ENCODE peak calls at places on chromosomes 5 and 9, in eight cellular contexts. H is Peyer's patch, N is transverse colon, F is GM20000, S is HepG2, R is H9, O is esophagus muscularis mucosa, P is IMR-90. B is an unnamed sample.

GRCh38 chr9:133489253-133490190 is 10.6 kb upstream of the SLC2A6 start:
- DNase-seq in R (no peak), O (no peak), N (no peak), S (no peak), F (no peak), P (peak), H (no peak), B (no peak)

GRCh38 chr9:78325343-78325742 is 28.4 kb downstream of the PSAT1 start:
- DNase-seq in F (no peak), H (peak), R (no peak), S (no peak), P (peak), N (peak), O (peak), B (no peak)

GRCh38 chr5:174744896-174745295 is 20.5 kb downstream of the MSX2 start:
- DNase-seq in H (no peak), R (no peak), P (no peak), O (no peak), F (no peak), S (no peak), N (no peak), B (no peak)

GRCh38 chr9:36834736-36835135 is 199.3 kb downstream of the PAX5 start:
- DNase-seq in P (no peak), R (no peak), N (no peak), H (peak), S (no peak), F (no peak), O (no peak), B (no peak)

GRCh38 chr5:125399885-125400284 is 653.4 kb upstream of the ZNF608 start:
- DNase-seq in N (no peak), P (no peak), O (no peak), H (no peak), R (no peak), F (no peak), S (no peak), B (no peak)

GRCh38 chr5:73104326-73104725 is 16.0 kb upstream of the TMEM171 start:
- DNase-seq in N (no peak), R (no peak), P (no peak), S (no peak), F (no peak), H (no peak), O (no peak), B (no peak)

GRCh38 chr5:33824516-33825195 is 67.1 kb downstream of the ADAMTS12 start:
- DNase-seq in H (peak), S (no peak), F (peak), N (peak), R (no peak), P (peak), O (no peak), B (no peak)

GRCh38 chr5:136033848-136034247 is 5.1 kb downstream of the TGFBI start:
- DNase-seq in S (no peak), R (no peak), H (no peak), N (no peak), P (no peak), F (no peak), O (no peak), B (no peak)

GRCh38 chr9:96015876-96016686 is 140.6 kb downstream of the ERCC6L2 start:
- DNase-seq in R (no peak), N (no peak), H (no peak), O (no peak), F (peak), P (peak), S (no peak), B (no peak)

GRCh38 chr9:94872921-94873511 is 146.5 kb downstream of the AOPEP start:
- DNase-seq in O (no peak), N (no peak), F (no peak), S (no peak), P (no peak), R (no peak), H (no peak), B (no peak)

GRCh38 chr5:131637694-131638093 is 2.7 kb upstream of the RAPGEF6 start:
- DNase-seq in P (no peak), F (no peak), R (no peak), O (no peak), N (no peak), S (no peak), H (no peak), B (no peak)

GRCh38 chr5:138789771-138790242 is 36.6 kb downstream of the CTNNA1 start:
- DNase-seq in P (peak), H (no peak), O (no peak), R (no peak), F (peak), N (no peak), S (peak), B (no peak)

GRCh38 chr9:137974746-137975526 is 97.4 kb downstream of the CACNA1B start:
- DNase-seq in P (no peak), S (no peak), F (no peak), H (peak), O (no peak), N (no peak), R (no peak), B (peak)

GRCh38 chr9:14400658-14400995 is 86.7 kb upstream of the NFIB start:
- DNase-seq in P (peak), F (no peak), N (peak), S (peak), R (peak), O (no peak), H (no peak), B (no peak)

GRCh38 chr5:121550989-121551388 is 300.7 kb upstream of the FTMT start:
- DNase-seq in H (no peak), N (no peak), R (no peak), P (no peak), S (no peak), O (no peak), F (no peak), B (no peak)

GRCh38 chr5:26023361-26023760 is 1015.0 kb downstream of the CDH9 start:
- DNase-seq in F (no peak), S (no peak), O (no peak), P (no peak), N (no peak), R (no peak), H (no peak), B (no peak)

GRCh38 chr9:92725726-92726125 is 38.9 kb downstream of the BICD2 start:
- DNase-seq in P (no peak), S (no peak), F (no peak), N (no peak), R (no peak), H (no peak), O (no peak), B (no peak)

GRCh38 chr5:77231470-77232138 is 21.1 kb downstream of the PDE8B start:
- DNase-seq in H (no peak), F (no peak), O (no peak), S (no peak), N (no peak), P (no peak), R (no peak), B (no peak)

GRCh38 chr9:116073826-116074225 is 79.8 kb upstream of the PAPPA start:
- DNase-seq in O (no peak), H (no peak), F (no peak), N (no peak), P (peak), S (no peak), R (no peak), B (no peak)

GRCh38 chr9:100856238-100856637 is 172.3 kb upstream of the PLPPR1 start:
- DNase-seq in R (no peak), F (no peak), P (no peak), N (no peak), O (no peak), H (no peak), S (no peak), B (no peak)

GRCh38 chr9:69028754-69029153 is 6.8 kb upstream of the FXN start:
- DNase-seq in O (no peak), S (no peak), F (no peak), P (no peak), R (no peak), H (no peak), N (no peak), B (no peak)

GRCh38 chr5:16834029-16834428 is 102.1 kb downstream of the MYO10 start:
- DNase-seq in F (no peak), O (no peak), R (no peak), S (no peak), P (no peak), H (no peak), N (no peak), B (no peak)

GRCh38 chr5:73464016-73464745 is 15.6 kb upstream of the FOXD1 start:
- DNase-seq in R (no peak), O (peak), P (peak), H (no peak), F (no peak), S (no peak), N (no peak), B (no peak)

GRCh38 chr5:105735704-105736103 is 1935.0 kb downstream of the EFNA5 start:
- DNase-seq in N (no peak), S (no peak), O (no peak), P (peak), H (no peak), F (no peak), R (no peak), B (no peak)

GRCh38 chr9:136092741-136093140 is 2.3 kb downstream of the NACC2 start:
- DNase-seq in H (no peak), O (no peak), R (no peak), F (no peak), N (no peak), S (no peak), P (no peak), B (no peak)

GRCh38 chr9:129624947-129625346 is 1.0 kb upstream of the NTMT1 start:
- DNase-seq in H (no peak), O (no peak), N (no peak), S (peak), R (no peak), F (peak), P (peak), B (no peak)

GRCh38 chr5:173627860-173628392 is 11.5 kb upstream of the BOD1 start:
- DNase-seq in R (peak), F (no peak), S (no peak), P (no peak), H (no peak), O (no peak), N (no peak), B (no peak)

GRCh38 chr5:2917524-2917923 is 166.0 kb upstream of the IRX2 start:
- DNase-seq in S (no peak), R (no peak), H (no peak), F (no peak), N (no peak), O (no peak), P (no peak), B (no peak)

GRCh38 chr5:178115835-178116405 is 2.6 kb downstream of the N4BP3 start:
- DNase-seq in F (no peak), O (no peak), N (no peak), R (peak), H (no peak), P (no peak), S (no peak), B (no peak)

GRCh38 chr5:88092358-88092757 is 176.3 kb downstream of the TMEM161B start:
- DNase-seq in H (no peak), F (no peak), O (no peak), R (peak), N (no peak), P (no peak), S (no peak), B (no peak)

GRCh38 chr9:98231770-98232478 is 23.5 kb downstream of the TBC1D2 start:
- DNase-seq in P (peak), S (no peak), N (no peak), R (no peak), O (no peak), F (no peak), H (no peak), B (no peak)

GRCh38 chr5:60960591-60960990 is 15.6 kb downstream of the NDUFAF2 start:
- DNase-seq in P (peak), R (no peak), O (no peak), H (no peak), F (no peak), N (no peak), S (no peak), B (no peak)

GRCh38 chr9:133861103-133861502 is 123.0 kb upstream of the SARDH start:
- DNase-seq in O (no peak), F (no peak), S (no peak), P (no peak), N (no peak), R (no peak), H (no peak), B (no peak)

GRCh38 chr5:31845351-31845750 is 206.4 kb downstream of the PDZD2 start:
- DNase-seq in R (no peak), S (no peak), F (no peak), N (no peak), P (no peak), H (no peak), O (no peak), B (no peak)

GRCh38 chr9:123361086-123361730 is 5.2 kb downstream of the CRB2 start:
- DNase-seq in R (no peak), P (no peak), O (no peak), N (peak), S (no peak), H (no peak), F (no peak), B (no peak)

GRCh38 chr9:35518212-35518917 is 28.5 kb downstream of the RUSC2 start:
- DNase-seq in N (no peak), R (peak), S (peak), P (peak), O (no peak), F (no peak), H (no peak), B (no peak)

GRCh38 chr5:76401801-76402250 is 1.3 kb upstream of the IQGAP2 start:
- DNase-seq in O (no peak), F (peak), P (no peak), N (peak), S (no peak), R (no peak), H (peak), B (peak)

GRCh38 chr9:33748633-33749304 is 46.6 kb upstream of the PRSS3 start:
- DNase-seq in S (no peak), P (no peak), F (no peak), H (peak), O (no peak), N (no peak), R (no peak), B (no peak)

GRCh38 chr5:462051-462481 is 19.1 kb downstream of the EXOC3 start:
- DNase-seq in F (no peak), O (no peak), N (peak), H (peak), R (peak), P (no peak), S (no peak), B (peak)

DNA sequence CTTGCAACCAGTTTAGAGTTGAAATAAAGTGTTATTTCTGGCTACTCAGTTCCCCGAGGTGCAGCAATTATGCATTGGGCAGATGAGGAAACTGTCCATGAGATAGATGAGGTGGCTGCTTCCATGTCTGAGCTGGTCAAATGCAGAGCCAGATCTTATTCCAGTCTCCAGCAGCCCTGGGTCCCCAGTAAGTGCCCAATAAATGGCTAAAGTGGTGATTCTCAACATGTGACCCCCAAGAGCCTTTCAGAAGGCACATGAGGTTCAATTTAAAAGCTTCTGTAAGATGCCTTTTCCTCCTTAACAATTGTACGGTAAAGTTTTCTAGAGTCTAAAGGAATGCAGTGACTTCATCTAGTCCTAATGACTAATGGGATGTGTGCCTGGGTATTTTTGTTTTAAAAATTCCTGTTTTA is 17.5 kb downstream of the ATOX1 start:
- DNase-seq in F (no peak), R (no peak), P (peak), N (no peak), H (no peak), O (no peak), S (no peak), B (no peak)
- TF ChIP-seq CTCF in F (no peak), R (peak), P (no peak), N (no peak), H (no peak), O (no peak), S (no peak), B (no peak)

GRCh38 chr9:127789179-127789578 is 3.3 kb downstream of the CDK9 start:
- DNase-seq in S (no peak), F (no peak), N (no peak), H (no peak), P (no peak), R (no peak), O (no peak), B (no peak)
- TF ChIP-seq CTCF in S (no peak), F (no peak), N (no peak), H (no peak), P (no peak), R (no peak), O (no peak), B (no peak)

GRCh38 chr9:125455132-125455531 is 193.5 kb downstream of the GAPVD1 start:
- DNase-seq in O (no peak), R (no peak), S (no peak), N (no peak), H (no peak), P (no peak), F (no peak), B (no peak)
- TF ChIP-seq CTCF in O (no peak), R (no peak), S (no peak), N (no peak), H (no peak), P (no peak), F (no peak), B (no peak)

DNA sequence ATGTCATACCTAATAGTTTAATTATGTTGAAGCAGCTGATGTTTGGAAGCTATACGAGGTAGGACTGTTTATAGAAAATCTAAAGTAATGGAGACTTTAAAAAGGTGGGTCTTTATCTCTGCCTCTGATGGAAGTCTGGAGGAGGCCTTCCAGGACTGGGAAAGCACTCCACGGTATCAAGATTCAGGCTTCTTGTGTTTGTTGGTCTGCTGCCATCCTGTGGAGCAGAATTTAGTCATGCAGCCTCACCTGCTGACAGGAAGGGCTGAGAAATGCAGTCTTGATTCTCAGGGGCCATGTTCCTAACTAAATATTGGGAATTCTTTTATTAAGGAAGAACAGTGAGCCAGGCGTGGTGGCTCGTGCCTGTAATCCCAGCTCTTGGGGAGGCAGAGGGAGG is 15.9 kb downstream of the SPDL1 start:
- DNase-seq in O (no peak), R (no peak), S (no peak), P (peak), H (no peak), F (no peak), N (no peak), B (no peak)
- TF ChIP-seq CTCF in O (no peak), R (no peak), S (no peak), P (no peak), H (no peak), F (no peak), N (no peak), B (no peak)

GRCh38 chr5:35202319-35203111 is 27.8 kb downstream of the PRLR start:
- DNase-seq in H (peak), F (peak), S (peak), N (peak), O (no peak), P (peak), R (peak), B (no peak)
- TF ChIP-seq CTCF in H (peak), F (peak), S (peak), N (peak), O (no peak), P (peak), R (peak), B (no peak)

DNA sequence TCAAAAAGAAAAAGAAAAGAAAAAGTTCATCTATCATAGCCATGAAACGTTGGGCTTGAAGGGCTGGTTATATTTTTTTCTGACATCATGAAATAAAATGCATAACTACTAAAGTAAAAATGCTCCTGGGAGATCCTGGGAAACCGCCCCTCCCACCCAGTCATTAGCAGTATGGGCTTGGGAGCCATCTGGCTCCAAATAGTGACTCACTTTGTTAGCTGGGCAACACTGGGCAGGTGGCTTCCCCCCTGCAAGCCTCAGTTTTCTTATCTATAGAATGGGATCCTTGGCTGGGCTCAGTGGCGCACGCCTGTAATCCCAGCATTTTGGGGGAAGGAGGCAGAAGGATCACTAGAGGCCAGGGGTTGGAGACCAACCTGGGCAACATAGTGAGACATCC is 139.7 kb downstream of the GAPVD1 start:
- DNase-seq in P (peak), R (peak), H (no peak), N (no peak), O (no peak), S (no peak), F (no peak), B (no peak)
- TF ChIP-seq CTCF in P (no peak), R (no peak), H (no peak), N (no peak), O (no peak), S (no peak), F (no peak), B (no peak)

GRCh38 chr5:113090336-113091106 is 113.9 kb downstream of the DCP2 start:
- DNase-seq in O (no peak), S (no peak), P (no peak), H (no peak), N (no peak), F (no peak), R (no peak), B (no peak)
- TF ChIP-seq CTCF in O (peak), S (no peak), P (no peak), H (no peak), N (no peak), F (no peak), R (no peak), B (no peak)

GRCh38 chr9:13386935-13387667 is 107.6 kb upstream of the MPDZ start:
- DNase-seq in H (no peak), P (peak), F (no peak), R (no peak), O (no peak), S (no peak), N (no peak), B (no peak)

GRCh38 chr9:13383216-13383615 is 103.7 kb upstream of the MPDZ start:
- DNase-seq in H (no peak), N (no peak), R (no peak), O (no peak), P (no peak), F (no peak), S (no peak), B (no peak)

GRCh38 chr9:13387668-13388124 is 108.2 kb upstream of the MPDZ start:
- DNase-seq in O (no peak), H (no peak), R (no peak), N (no peak), F (no peak), S (no peak), P (no peak), B (no peak)

GRCh38 chr9:13386324-13386723 is 106.8 kb upstream of the MPDZ start:
- DNase-seq in P (no peak), R (no peak), N (no peak), O (no peak), F (no peak), S (no peak), H (no peak), B (no peak)

GRCh38 chr9:13388157-13388556 is 108.7 kb upstream of the MPDZ start:
- DNase-seq in O (no peak), N (no peak), S (no peak), R (no peak), F (no peak), H (no peak), P (no peak), B (no peak)
- TF ChIP-seq CTCF in O (no peak), N (no peak), S (no peak), R (no peak), F (no peak), H (no peak), P (no peak), B (no peak)

B was measured in activated B cell treated with CpG ODN at 0.5 μM for 24 hours.